ENCODE peak calls at places on chromosomes 6 and 20, in ten cellular contexts. One of them, this sample, is unnamed.

GRCh38 chr20:10527781-10528180 is 92.7 kb downstream of the SLX4IP start:
- DNase-seq in M059J: no peak
- DNase-seq in NCI-H2081: no peak
- DNase-seq in naive thymus-derived CD4-positive, alpha-beta T cell: no peak
- DNase-seq in KBM-7: no peak
- DNase-seq in adrenal gland: no peak
- DNase-seq in tibial artery: no peak
- DNase-seq in RWPE1: no peak
- DNase-seq in stimulated activated CD4-positive, alpha-beta T cell treated with anti-CD3 and anti-CD28 coated beads, TNF-alpha, amount 100 ng/mL, for 1 hour: no peak
- DNase-seq in NB4: no peak
- DNase-seq in this sample: no peak

GRCh38 chr6:139927236-139927635 is 552.8 kb upstream of the CITED2 start:
- DNase-seq in adrenal gland: no peak
- DNase-seq in KBM-7: no peak
- DNase-seq in stimulated activated CD4-positive, alpha-beta T cell treated with anti-CD3 and anti-CD28 coated beads, TNF-alpha, amount 100 ng/mL, for 1 hour: no peak
- DNase-seq in NCI-H2081: no peak
- DNase-seq in tibial artery: no peak
- DNase-seq in naive thymus-derived CD4-positive, alpha-beta T cell: no peak
- DNase-seq in NB4: peak; percentile 48
- DNase-seq in RWPE1: no peak
- DNase-seq in M059J: peak; percentile 76
- DNase-seq in this sample: no peak

GRCh38 chr6:167298166-167298565 is 7.1 kb downstream of the UNC93A start:
- DNase-seq in adrenal gland: no peak
- DNase-seq in RWPE1: no peak
- DNase-seq in stimulated activated CD4-positive, alpha-beta T cell treated with anti-CD3 and anti-CD28 coated beads, TNF-alpha, amount 100 ng/mL, for 1 hour: no peak
- DNase-seq in naive thymus-derived CD4-positive, alpha-beta T cell: no peak
- DNase-seq in tibial artery: no peak
- DNase-seq in NCI-H2081: no peak
- DNase-seq in KBM-7: no peak
- DNase-seq in M059J: no peak
- DNase-seq in NB4: no peak
- DNase-seq in this sample: no peak

GRCh38 chr6:131951576-131952230 is 531 bp upstream of the CCN2 start:
- DNase-seq in RWPE1: no peak
- DNase-seq in M059J: peak; percentile 58
- DNase-seq in stimulated activated CD4-positive, alpha-beta T cell treated with anti-CD3 and anti-CD28 coated beads, TNF-alpha, amount 100 ng/mL, for 1 hour: no peak
- DNase-seq in tibial artery: no peak
- DNase-seq in adrenal gland: no peak
- DNase-seq in naive thymus-derived CD4-positive, alpha-beta T cell: no peak
- DNase-seq in NCI-H2081: no peak
- DNase-seq in KBM-7: no peak
- DNase-seq in NB4: no peak
- DNase-seq in this sample: no peak

GRCh38 chr20:595330-596308 is 14.5 kb downstream of the TCF15 start:
- DNase-seq in RWPE1: no peak
- DNase-seq in KBM-7: no peak
- DNase-seq in stimulated activated CD4-positive, alpha-beta T cell treated with anti-CD3 and anti-CD28 coated beads, TNF-alpha, amount 100 ng/mL, for 1 hour: no peak
- DNase-seq in M059J: no peak
- DNase-seq in adrenal gland: peak; percentile 45
- DNase-seq in NB4: no peak
- DNase-seq in tibial artery: no peak
- DNase-seq in naive thymus-derived CD4-positive, alpha-beta T cell: no peak
- DNase-seq in NCI-H2081: no peak
- DNase-seq in this sample: no peak

GRCh38 chr6:41598670-41599014 is 39.6 kb upstream of the MDFI start:
- DNase-seq in KBM-7: no peak
- DNase-seq in M059J: no peak
- DNase-seq in tibial artery: no peak
- DNase-seq in NCI-H2081: no peak
- DNase-seq in NB4: no peak
- DNase-seq in stimulated activated CD4-positive, alpha-beta T cell treated with anti-CD3 and anti-CD28 coated beads, TNF-alpha, amount 100 ng/mL, for 1 hour: no peak
- DNase-seq in RWPE1: no peak
- DNase-seq in naive thymus-derived CD4-positive, alpha-beta T cell: no peak
- DNase-seq in adrenal gland: no peak
- DNase-seq in this sample: no peak

GRCh38 chr6:30213999-30214982 is 1.1 kb upstream of the TRIM26 start:
- DNase-seq in RWPE1: peak; percentile 54
- DNase-seq in NB4: peak; percentile 88
- DNase-seq in M059J: peak; percentile 88
- DNase-seq in naive thymus-derived CD4-positive, alpha-beta T cell: peak; percentile 72
- DNase-seq in tibial artery: peak; percentile 81
- DNase-seq in KBM-7: peak; percentile 51
- DNase-seq in NCI-H2081: peak; percentile 54
- DNase-seq in stimulated activated CD4-positive, alpha-beta T cell treated with anti-CD3 and anti-CD28 coated beads, TNF-alpha, amount 100 ng/mL, for 1 hour: peak; percentile 44
- DNase-seq in adrenal gland: peak; percentile 90
- DNase-seq in this sample: peak; percentile 83

GRCh38 chr6:105331927-105332326 is 71.0 kb downstream of the PREP start:
- DNase-seq in tibial artery: no peak
- DNase-seq in naive thymus-derived CD4-positive, alpha-beta T cell: no peak
- DNase-seq in KBM-7: no peak
- DNase-seq in M059J: no peak
- DNase-seq in NB4: no peak
- DNase-seq in NCI-H2081: no peak
- DNase-seq in RWPE1: no peak
- DNase-seq in stimulated activated CD4-positive, alpha-beta T cell treated with anti-CD3 and anti-CD28 coated beads, TNF-alpha, amount 100 ng/mL, for 1 hour: no peak
- DNase-seq in adrenal gland: no peak
- DNase-seq in this sample: no peak

GRCh38 chr6:152631376-152631775 is 5.8 kb downstream of the SYNE1 start:
- DNase-seq in NB4: no peak
- DNase-seq in RWPE1: no peak
- DNase-seq in M059J: no peak
- DNase-seq in NCI-H2081: no peak
- DNase-seq in stimulated activated CD4-positive, alpha-beta T cell treated with anti-CD3 and anti-CD28 coated beads, TNF-alpha, amount 100 ng/mL, for 1 hour: no peak
- DNase-seq in adrenal gland: no peak
- DNase-seq in KBM-7: no peak
- DNase-seq in tibial artery: no peak
- DNase-seq in naive thymus-derived CD4-positive, alpha-beta T cell: no peak
- DNase-seq in this sample: no peak

GRCh38 chr20:8094415-8094818 is 37.6 kb upstream of the PLCB1 start:
- DNase-seq in stimulated activated CD4-positive, alpha-beta T cell treated with anti-CD3 and anti-CD28 coated beads, TNF-alpha, amount 100 ng/mL, for 1 hour: no peak
- DNase-seq in NB4: no peak
- DNase-seq in tibial artery: peak; percentile 81
- DNase-seq in naive thymus-derived CD4-positive, alpha-beta T cell: no peak
- DNase-seq in RWPE1: no peak
- DNase-seq in NCI-H2081: no peak
- DNase-seq in KBM-7: no peak
- DNase-seq in M059J: no peak
- DNase-seq in adrenal gland: peak; percentile 83
- DNase-seq in this sample: peak; percentile 56

GRCh38 chr6:29908710-29909109 is 33.6 kb upstream of the HLA-A start:
- DNase-seq in NCI-H2081: no peak
- DNase-seq in M059J: no peak
- DNase-seq in NB4: no peak
- DNase-seq in RWPE1: no peak
- DNase-seq in stimulated activated CD4-positive, alpha-beta T cell treated with anti-CD3 and anti-CD28 coated beads, TNF-alpha, amount 100 ng/mL, for 1 hour: no peak
- DNase-seq in naive thymus-derived CD4-positive, alpha-beta T cell: no peak
- DNase-seq in KBM-7: no peak
- DNase-seq in adrenal gland: no peak
- DNase-seq in tibial artery: no peak
- DNase-seq in this sample: no peak

GRCh38 chr6:170160628-170161611 is 130.0 kb downstream of the DLL1 start:
- DNase-seq in adrenal gland: no peak
- DNase-seq in KBM-7: no peak
- DNase-seq in naive thymus-derived CD4-positive, alpha-beta T cell: no peak
- DNase-seq in tibial artery: no peak
- DNase-seq in NCI-H2081: no peak
- DNase-seq in NB4: no peak
- DNase-seq in RWPE1: no peak
- DNase-seq in stimulated activated CD4-positive, alpha-beta T cell treated with anti-CD3 and anti-CD28 coated beads, TNF-alpha, amount 100 ng/mL, for 1 hour: no peak
- DNase-seq in M059J: no peak
- DNase-seq in this sample: no peak

GRCh38 chr20:63215101-63216040 is 560 bp downstream of the YTHDF1 start:
- DNase-seq in RWPE1: peak; percentile 88
- DNase-seq in stimulated activated CD4-positive, alpha-beta T cell treated with anti-CD3 and anti-CD28 coated beads, TNF-alpha, amount 100 ng/mL, for 1 hour: no peak
- DNase-seq in M059J: peak; percentile 57
- DNase-seq in adrenal gland: peak; percentile 44
- DNase-seq in tibial artery: no peak
- DNase-seq in NCI-H2081: no peak
- DNase-seq in KBM-7: peak; percentile 59
- DNase-seq in NB4: peak; percentile 67
- DNase-seq in naive thymus-derived CD4-positive, alpha-beta T cell: peak; percentile 13
- DNase-seq in this sample: no peak

GRCh38 chr6:43428112-43428570 is 800 bp downstream of the ABCC10 start:
- DNase-seq in naive thymus-derived CD4-positive, alpha-beta T cell: no peak
- DNase-seq in NB4: no peak
- DNase-seq in NCI-H2081: peak; percentile 37
- DNase-seq in KBM-7: no peak
- DNase-seq in tibial artery: no peak
- DNase-seq in RWPE1: no peak
- DNase-seq in M059J: no peak
- DNase-seq in stimulated activated CD4-positive, alpha-beta T cell treated with anti-CD3 and anti-CD28 coated beads, TNF-alpha, amount 100 ng/mL, for 1 hour: no peak
- DNase-seq in adrenal gland: no peak
- DNase-seq in this sample: no peak

GRCh38 chr6:101853226-101853625 is 459.7 kb downstream of the GRIK2 start:
- DNase-seq in stimulated activated CD4-positive, alpha-beta T cell treated with anti-CD3 and anti-CD28 coated beads, TNF-alpha, amount 100 ng/mL, for 1 hour: no peak
- DNase-seq in NCI-H2081: no peak
- DNase-seq in KBM-7: no peak
- DNase-seq in M059J: no peak
- DNase-seq in NB4: no peak
- DNase-seq in naive thymus-derived CD4-positive, alpha-beta T cell: no peak
- DNase-seq in adrenal gland: no peak
- DNase-seq in tibial artery: no peak
- DNase-seq in RWPE1: no peak
- DNase-seq in this sample: no peak

GRCh38 chr6:157982297-157982579 is 575 bp downstream of the SYNJ2 start:
- DNase-seq in tibial artery: no peak
- DNase-seq in adrenal gland: peak; percentile 41
- DNase-seq in stimulated activated CD4-positive, alpha-beta T cell treated with anti-CD3 and anti-CD28 coated beads, TNF-alpha, amount 100 ng/mL, for 1 hour: no peak
- DNase-seq in NB4: peak; percentile 49
- DNase-seq in naive thymus-derived CD4-positive, alpha-beta T cell: no peak
- DNase-seq in KBM-7: no peak
- DNase-seq in M059J: peak; percentile 52
- DNase-seq in RWPE1: peak; percentile 47
- DNase-seq in NCI-H2081: no peak
- DNase-seq in this sample: no peak

GRCh38 chr6:149306967-149307366 is 10.5 kb upstream of the TAB2 start:
- DNase-seq in KBM-7: no peak
- DNase-seq in naive thymus-derived CD4-positive, alpha-beta T cell: no peak
- DNase-seq in stimulated activated CD4-positive, alpha-beta T cell treated with anti-CD3 and anti-CD28 coated beads, TNF-alpha, amount 100 ng/mL, for 1 hour: no peak
- DNase-seq in tibial artery: no peak
- DNase-seq in NCI-H2081: no peak
- DNase-seq in RWPE1: no peak
- DNase-seq in adrenal gland: no peak
- DNase-seq in M059J: peak; percentile 77
- DNase-seq in NB4: peak; percentile 55
- DNase-seq in this sample: no peak

GRCh38 chr6:117174835-117175360 is 90.5 kb upstream of the VGLL2 start:
- DNase-seq in M059J: no peak
- DNase-seq in NB4: no peak
- DNase-seq in adrenal gland: no peak
- DNase-seq in KBM-7: no peak
- DNase-seq in naive thymus-derived CD4-positive, alpha-beta T cell: no peak
- DNase-seq in stimulated activated CD4-positive, alpha-beta T cell treated with anti-CD3 and anti-CD28 coated beads, TNF-alpha, amount 100 ng/mL, for 1 hour: no peak
- DNase-seq in tibial artery: no peak
- DNase-seq in RWPE1: no peak
- DNase-seq in NCI-H2081: no peak
- DNase-seq in this sample: no peak

GRCh38 chr20:16292227-16292626 is 281.0 kb downstream of the KIF16B start:
- DNase-seq in RWPE1: peak; percentile 33
- DNase-seq in NB4: peak; percentile 3
- DNase-seq in NCI-H2081: no peak
- DNase-seq in tibial artery: no peak
- DNase-seq in adrenal gland: no peak
- DNase-seq in stimulated activated CD4-positive, alpha-beta T cell treated with anti-CD3 and anti-CD28 coated beads, TNF-alpha, amount 100 ng/mL, for 1 hour: no peak
- DNase-seq in naive thymus-derived CD4-positive, alpha-beta T cell: no peak
- DNase-seq in M059J: no peak
- DNase-seq in KBM-7: no peak
- DNase-seq in this sample: no peak

GRCh38 chr6:121823437-121823851 is 388.0 kb downstream of the GJA1 start:
- DNase-seq in NB4: no peak
- DNase-seq in naive thymus-derived CD4-positive, alpha-beta T cell: no peak
- DNase-seq in KBM-7: no peak
- DNase-seq in tibial artery: no peak
- DNase-seq in NCI-H2081: no peak
- DNase-seq in stimulated activated CD4-positive, alpha-beta T cell treated with anti-CD3 and anti-CD28 coated beads, TNF-alpha, amount 100 ng/mL, for 1 hour: no peak
- DNase-seq in RWPE1: peak; percentile 5
- DNase-seq in M059J: peak; percentile 35
- DNase-seq in adrenal gland: no peak
- DNase-seq in this sample: no peak

GRCh38 chr6:101117397-101118185 is 236.5 kb upstream of the ASCC3 start:
- DNase-seq in NB4: no peak
- DNase-seq in naive thymus-derived CD4-positive, alpha-beta T cell: no peak
- DNase-seq in M059J: no peak
- DNase-seq in KBM-7: no peak
- DNase-seq in tibial artery: no peak
- DNase-seq in NCI-H2081: no peak
- DNase-seq in RWPE1: no peak
- DNase-seq in stimulated activated CD4-positive, alpha-beta T cell treated with anti-CD3 and anti-CD28 coated beads, TNF-alpha, amount 100 ng/mL, for 1 hour: no peak
- DNase-seq in adrenal gland: peak; percentile 14
- DNase-seq in this sample: no peak

GRCh38 chr20:4602297-4602631 is 119.4 kb upstream of the PRND start:
- DNase-seq in NCI-H2081: no peak
- DNase-seq in stimulated activated CD4-positive, alpha-beta T cell treated with anti-CD3 and anti-CD28 coated beads, TNF-alpha, amount 100 ng/mL, for 1 hour: no peak
- DNase-seq in KBM-7: no peak
- DNase-seq in RWPE1: no peak
- DNase-seq in adrenal gland: no peak
- DNase-seq in NB4: no peak
- DNase-seq in M059J: peak; percentile 85
- DNase-seq in naive thymus-derived CD4-positive, alpha-beta T cell: no peak
- DNase-seq in tibial artery: no peak
- DNase-seq in this sample: no peak